ENCODE peak calls at places on chromosomes 6 and 20, in nine cellular contexts. Y is NCI-H1417 treated with DMSO at 0.1 percent for 48 hours; J is activated T-helper 1 cell treated with Interleukin-2 at 50 U/mL for 16 hours; H is NCI-H1930; Z is NCI-H1092; D is uterus; F is IMR-90; M is CD8-positive, alpha-beta memory T cell; B is activated CD8-positive, alpha-beta memory T cell treated with anti-CD3 and anti-CD28 coated beads for 24 hours. V is an unnamed sample.

GRCh38 chr20:55953201-55953600 is 52.1 kb downstream of the CBLN4 start:
- DNase-seq in J (no peak), Z (no peak), B (no peak), D (no peak), H (no peak), F (no peak), M (no peak), Y (no peak), V (no peak)

GRCh38 chr20:53342429-53342828 is 251.2 kb downstream of the ZNF217 start:
- DNase-seq in F (no peak), J (no peak), B (no peak), H (no peak), D (no peak), Z (no peak), Y (no peak), M (no peak), V (no peak)

GRCh38 chr6:110547266-110547964 is 71.0 kb upstream of the SLC22A16 start:
- DNase-seq in M (no peak), F (peak), H (no peak), D (no peak), Z (no peak), Y (no peak), B (no peak), J (no peak), V (no peak)

GRCh38 chr6:82525775-82526515 is 162.3 kb downstream of the TPBG start:
- DNase-seq in M (no peak), J (no peak), D (no peak), Z (peak), B (no peak), F (no peak), Y (no peak), H (no peak), V (no peak)

GRCh38 chr20:63951398-63952209 is 4.6 kb downstream of the UCKL1 start:
- DNase-seq in F (no peak), M (no peak), D (no peak), Z (no peak), J (no peak), H (no peak), Y (no peak), B (no peak), V (no peak)

GRCh38 chr6:16760536-16761468 is at the start of gene ATXN1:
- DNase-seq in H (peak), Y (no peak), F (peak), B (peak), Z (no peak), J (no peak), M (peak), D (peak), V (peak)

GRCh38 chr20:22805219-22805618 is 220.8 kb upstream of the FOXA2 start:
- DNase-seq in D (no peak), B (no peak), Y (no peak), J (no peak), H (no peak), Z (no peak), F (peak), M (no peak), V (peak)

GRCh38 chr20:61785567-61785816 is 280.2 kb downstream of the TAF4 start:
- DNase-seq in F (no peak), M (no peak), B (no peak), Z (no peak), Y (no peak), J (no peak), H (no peak), D (no peak), V (no peak)

GRCh38 chr6:36336779-36337194 is at the start of gene BNIP5:
- DNase-seq in D (no peak), H (no peak), F (no peak), Y (no peak), M (no peak), B (no peak), Z (no peak), J (no peak), V (no peak)

GRCh38 chr20:44970243-44970757 is 4.0 kb downstream of the STK4 start:
- DNase-seq in Y (no peak), Z (no peak), J (no peak), B (no peak), F (peak), M (no peak), H (no peak), D (no peak), V (no peak)

V was measured in DND-41.